ENCODE peak calls at places on chromosome 18, in six cellular contexts. Q is HEK293T; K is tibial artery; G is stimulated activated CD4-positive, alpha-beta T cell treated with anti-CD3 and anti-CD28 coated beads, Interleukin-4, amount 100 ng/mL, for 48 hours; Z is foreskin fibroblast; M is foreskin melanocyte. B is an unnamed sample.

GRCh38 chr18:51519571-51519970 is 322.1 kb upstream of the MEX3C start:
- DNase-seq in Q (no peak), K (no peak), G (no peak), Z (no peak), M (no peak), B (no peak)

GRCh38 chr18:31267823-31268481 is 50.0 kb upstream of the DSG1 start:
- DNase-seq in Q (no peak), K (no peak), G (no peak), Z (no peak), M (no peak), B (no peak)

GRCh38 chr18:12236934-12237832 is 17.0 kb upstream of the CIDEA start:
- DNase-seq in Q (peak; percentile 72), K (peak; percentile 74), G (peak; percentile 62), Z (peak; percentile 79), M (peak; percentile 40), B (peak; percentile 20)

GRCh38 chr18:68701353-68701752 is 13.6 kb downstream of the TMX3 start:
- DNase-seq in Q (no peak), K (no peak), G (no peak), Z (no peak), M (no peak), B (no peak)

GRCh38 chr18:46013484-46014189 is 46.5 kb upstream of the EPG5 start:
- DNase-seq in Q (no peak), K (no peak), G (no peak), Z (peak; percentile 13), M (no peak), B (no peak)

GRCh38 chr18:2715990-2716389 is 60.5 kb downstream of the SMCHD1 start:
- DNase-seq in Q (no peak), K (no peak), G (no peak), Z (peak; percentile 11), M (no peak), B (no peak)

GRCh38 chr18:8381801-8382459 is 227.3 kb upstream of the RAB12 start:
- DNase-seq in Q (no peak), K (no peak), G (no peak), Z (no peak), M (no peak), B (no peak)

GRCh38 chr18:37299471-37300304 is 265.9 kb downstream of the CELF4 start:
- DNase-seq in Q (peak; percentile 72), K (peak; percentile 91), G (no peak), Z (peak; percentile 96), M (peak; percentile 90), B (peak; percentile 31)

GRCh38 chr18:47689386-47689785 is 241.1 kb downstream of the SMAD2 start:
- DNase-seq in Q (no peak), K (no peak), G (no peak), Z (no peak), M (no peak), B (no peak)

GRCh38 chr18:3032721-3033120 is 19.8 kb upstream of the LPIN2 start:
- DNase-seq in Q (no peak), K (no peak), G (no peak), Z (no peak), M (peak; percentile 29), B (no peak)

GRCh38 chr18:49018961-49019445 is 68.2 kb upstream of the SMAD7 start:
- DNase-seq in Q (no peak), K (peak; percentile 56), G (no peak), Z (no peak), M (no peak), B (no peak)

B was measured in gastrocnemius medialis.